ENCODE peak calls at places on chromosome 4, in seven cellular contexts. N, W, U, I, O, J and P are unnamed samples.

GRCh38 chr4:54103190-54103574 is 3.2 kb downstream of the GSX2 start:
- DNase-seq in N (no peak), W (no peak), U (no peak), I (no peak), O (peak; percentile 38), J (no peak), P (peak; percentile 79)

GRCh38 chr4:41050116-41050515 is 164.2 kb downstream of the APBB2 start:
- DNase-seq in N (no peak), W (no peak), U (no peak), I (no peak), O (no peak), J (peak; percentile 28), P (no peak)

GRCh38 chr4:19497692-19498091 is 754.0 kb upstream of the SLIT2 start:
- DNase-seq in N (no peak), W (no peak), U (no peak), I (no peak), O (no peak), J (no peak), P (no peak)

GRCh38 chr4:112063260-112063659 is 82.0 kb upstream of the FAM241A start:
- DNase-seq in N (no peak), W (no peak), U (no peak), I (no peak), O (no peak), J (no peak), P (no peak)

GRCh38 chr4:128427832-128428366 is 140.3 kb upstream of the PGRMC2 start:
- DNase-seq in N (no peak), W (peak; percentile 68), U (no peak), I (no peak), O (peak; percentile 41), J (peak; percentile 96), P (peak; percentile 26)

GRCh38 chr4:152323221-152323620 is 212.7 kb downstream of the FBXW7 start:
- DNase-seq in N (no peak), W (no peak), U (no peak), I (no peak), O (no peak), J (no peak), P (no peak)

GRCh38 chr4:153375303-153375702 is 30.8 kb downstream of the MND1 start:
- DNase-seq in N (no peak), W (no peak), U (no peak), I (no peak), O (peak; percentile 37), J (no peak), P (no peak)

GRCh38 chr4:6695660-6696581 is 2.2 kb downstream of the S100P start:
- DNase-seq in N (no peak), W (peak; percentile 16), U (no peak), I (no peak), O (peak; percentile 77), J (peak; percentile 90), P (no peak)

GRCh38 chr4:97432551-97432950 is 710.7 kb downstream of the STPG2 start:
- DNase-seq in N (no peak), W (no peak), U (no peak), I (no peak), O (no peak), J (no peak), P (no peak)

GRCh38 chr4:90211174-90211573 is 84.0 kb downstream of the CCSER1 start:
- DNase-seq in N (no peak), W (no peak), U (no peak), I (no peak), O (no peak), J (peak; percentile 85), P (no peak)

GRCh38 chr4:90215286-90215685 is 88.1 kb downstream of the CCSER1 start:
- DNase-seq in N (no peak), W (no peak), U (no peak), I (no peak), O (no peak), J (peak; percentile 95), P (no peak)

GRCh38 chr4:90207887-90208454 is 80.8 kb downstream of the CCSER1 start:
- DNase-seq in N (no peak), W (no peak), U (no peak), I (peak; percentile 32), O (no peak), J (peak; percentile 53), P (peak; percentile 11)

GRCh38 chr4:90209922-90210321 is 82.7 kb downstream of the CCSER1 start:
- DNase-seq in N (no peak), W (no peak), U (no peak), I (no peak), O (no peak), J (no peak), P (no peak)
- H3K23ac ChIP-seq in N (no peak overlapping the region), W (no peak overlapping the region), U (no peak overlapping the region), I (no peak overlapping the region), O (no peak overlapping the region), J (no peak overlapping the region), P (no peak overlapping the region)

DNA sequence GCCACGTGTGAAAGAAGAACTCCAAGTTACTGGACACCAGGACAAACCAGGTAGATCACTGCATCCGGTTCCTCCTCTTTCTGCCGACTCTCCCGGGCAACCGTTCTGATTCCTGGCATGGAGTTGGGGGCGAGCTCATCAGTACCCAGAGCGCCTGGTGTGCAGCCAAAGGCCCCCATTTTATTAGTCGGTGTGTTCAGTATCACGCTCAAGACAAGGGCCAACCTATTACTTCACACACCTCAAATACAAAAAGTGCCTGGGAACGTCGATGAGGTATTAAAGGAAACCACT is 2.8 kb upstream of the CTBP1 start:
- DNase-seq in N (no peak), W (no peak), U (no peak), I (no peak), O (no peak), J (no peak), P (no peak)
- H3K23ac ChIP-seq in N (no peak overlapping the region), W (no peak overlapping the region), U (no peak overlapping the region), I (no peak overlapping the region), O (no peak overlapping the region), J (no peak overlapping the region), P (no peak overlapping the region)

DNA sequence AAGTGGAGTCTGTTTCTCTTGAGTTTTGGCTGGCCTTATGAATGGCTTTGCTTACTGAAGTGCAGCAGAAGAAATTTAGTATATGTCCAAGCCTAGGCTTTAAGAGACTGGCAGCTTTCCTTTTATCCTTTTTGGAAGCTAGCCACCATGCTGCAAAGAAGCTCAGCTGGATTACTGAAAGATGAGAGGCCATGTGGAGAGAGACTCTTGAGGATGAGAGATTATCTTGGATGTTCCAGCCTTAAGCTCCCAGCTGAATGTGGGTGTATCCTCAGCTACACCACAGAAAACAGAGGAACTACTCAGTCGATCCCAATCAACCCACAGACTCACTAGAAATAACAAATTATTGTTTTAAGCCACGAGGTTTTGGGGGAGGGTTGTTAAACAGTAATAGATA is 12.5 kb downstream of the CCNG2 start:
- DNase-seq in N (no peak), W (peak; percentile 67), U (no peak), I (no peak), O (peak; percentile 4), J (no peak), P (no peak)
- H3K23ac ChIP-seq in N (no peak overlapping the region), W (no peak overlapping the region), U (no peak overlapping the region), I (no peak overlapping the region), O (no peak overlapping the region), J (no peak overlapping the region), P (no peak overlapping the region)

DNA sequence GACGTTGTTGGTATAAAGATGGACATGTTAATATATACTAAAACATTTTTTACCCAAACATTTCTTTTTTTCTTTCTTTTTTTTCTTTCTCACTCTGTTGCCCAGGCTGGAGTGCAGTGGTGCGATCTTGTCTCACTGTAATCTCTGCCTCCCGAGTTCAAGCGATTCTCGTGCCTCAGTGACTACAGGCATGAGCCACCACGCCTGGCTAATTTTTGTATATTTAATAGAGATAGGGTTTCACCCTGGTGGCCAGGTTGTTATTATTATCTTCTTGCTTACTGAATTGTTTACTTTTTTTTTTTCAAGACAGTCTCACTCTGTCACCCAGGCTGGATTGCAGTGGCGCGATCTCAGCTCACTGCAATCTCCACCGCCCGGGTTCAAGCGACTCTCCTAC is 68.8 kb downstream of the HOPX start:
- DNase-seq in N (no peak), W (no peak), U (no peak), I (no peak), O (no peak), J (no peak), P (no peak)
- H3K23ac ChIP-seq in N (no peak overlapping the region), W (no peak overlapping the region), U (no peak overlapping the region), I (no peak overlapping the region), O (no peak overlapping the region), J (no peak overlapping the region), P (no peak overlapping the region)

GRCh38 chr4:81854406-81854805 is 382.7 kb upstream of the RASGEF1B start:
- DNase-seq in N (no peak), W (no peak), U (no peak), I (no peak), O (no peak), J (no peak), P (no peak)
- H3K23ac ChIP-seq in N (no peak overlapping the region), W (no peak overlapping the region), U (no peak overlapping the region), I (no peak overlapping the region), O (no peak overlapping the region), J (no peak overlapping the region), P (no peak overlapping the region)

GRCh38 chr4:14853186-14853946 is 148.9 kb upstream of the CPEB2 start:
- DNase-seq in N (no peak), W (peak; percentile 95), U (no peak), I (no peak), O (peak; percentile 89), J (peak; percentile 53), P (peak; percentile 50)
- H3K23ac ChIP-seq in N (no peak overlapping the region), W (no peak overlapping the region), U (no peak overlapping the region), I (no peak overlapping the region), O (no peak overlapping the region), J (no peak overlapping the region), P (no peak overlapping the region)

GRCh38 chr4:189049682-189050081 is 891.0 kb upstream of the FRG1 start:
- DNase-seq in N (no peak), W (no peak), U (no peak), I (no peak), O (peak; percentile 6), J (no peak), P (no peak)
- H3K23ac ChIP-seq in N (no peak overlapping the region), W (no peak overlapping the region), U (no peak overlapping the region), I (no peak overlapping the region), O (no peak overlapping the region), J (no peak overlapping the region), P (no peak overlapping the region)

DNA sequence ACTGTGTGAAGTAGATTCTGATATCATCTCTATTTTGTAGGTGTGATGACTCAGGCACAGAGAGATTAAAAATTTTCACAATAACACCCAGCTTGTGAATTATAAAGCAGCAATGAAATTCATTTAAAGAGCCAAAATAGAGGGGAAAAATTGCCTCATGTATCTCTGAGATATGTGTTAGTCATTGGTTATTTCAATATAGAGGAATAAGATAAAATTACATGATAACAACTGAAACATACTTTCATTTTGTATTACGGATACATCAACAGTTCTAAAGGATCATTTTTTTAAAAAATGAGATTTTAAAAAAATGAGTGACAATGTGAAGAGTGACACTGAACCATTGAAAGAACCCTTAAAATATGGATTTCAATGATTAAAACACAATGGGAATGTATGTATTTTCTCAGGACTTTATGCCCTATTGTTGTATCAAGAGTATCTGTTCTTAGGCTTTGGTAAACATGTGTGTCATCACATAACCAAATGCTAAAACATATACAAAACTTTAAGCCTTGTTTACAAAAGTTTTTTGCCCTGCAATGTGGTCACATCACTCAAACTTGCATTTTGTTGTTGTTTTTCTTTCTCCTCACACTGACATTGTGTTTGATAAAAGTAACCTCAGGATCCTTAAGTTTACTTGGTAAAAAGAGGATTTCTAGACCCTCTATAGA is 221.3 kb downstream of the ANTXR2 start:
- DNase-seq in N (no peak), W (peak; percentile 22), U (no peak), I (no peak), O (no peak), J (no peak), P (no peak)
- H3K23ac ChIP-seq in N (no peak overlapping the region), W (peak overlapping the region; percentile 71), U (no peak overlapping the region), I (no peak overlapping the region), O (no peak overlapping the region), J (no peak overlapping the region), P (no peak overlapping the region)